ENCODE peak calls at places on chromosomes 16 and 17, in four cellular contexts. C is lower leg skin, W is posterior cingulate gyrus, V is HS-5. T is an unnamed sample.

GRCh38 chr16:80317132-80318098 is 223.4 kb upstream of the DYNLRB2 start:
- DNase-seq in C (no peak), W (no peak), V (no peak), T (no peak)

GRCh38 chr16:50272111-50272571 is 5.8 kb downstream of the ADCY7 start:
- DNase-seq in C (no peak), W (no peak), V (no peak), T (peak; percentile 54)

GRCh38 chr17:65794572-65794971 is 233.1 kb upstream of the AXIN2 start:
- DNase-seq in C (no peak), W (no peak), V (no peak), T (no peak)

GRCh38 chr16:68276223-68276622 is 11.9 kb downstream of the SLC7A6 start:
- DNase-seq in C (no peak), W (no peak), V (no peak), T (no peak)

GRCh38 chr16:89322381-89323119 is 105.0 kb downstream of the ZNF778 start:
- DNase-seq in C (no peak), W (no peak), V (no peak), T (no peak)

GRCh38 chr16:54487933-54488332 is 201.3 kb upstream of the IRX3 start:
- DNase-seq in C (no peak), W (no peak), V (no peak), T (no peak)

GRCh38 chr16:89569506-89570341 is 5.8 kb upstream of the CPNE7 start:
- DNase-seq in C (no peak), W (no peak), V (no peak), T (no peak)

GRCh38 chr17:2928294-2928890 is 132.2 kb downstream of the RAP1GAP2 start:
- DNase-seq in C (no peak), W (no peak), V (no peak), T (no peak)

GRCh38 chr16:17801024-17801423 is 330.3 kb upstream of the XYLT1 start:
- DNase-seq in C (no peak), W (no peak), V (no peak), T (no peak)

GRCh38 chr17:72560303-72561247 is 439.8 kb downstream of the SOX9 start:
- DNase-seq in C (no peak), W (peak; percentile 53), V (no peak), T (peak; percentile 61)

GRCh38 chr17:71180801-71181385 is 939.9 kb upstream of the SOX9 start:
- DNase-seq in C (peak; percentile 41), W (no peak), V (no peak), T (no peak)

GRCh38 chr17:78806451-78806850 is 24.4 kb upstream of the CYTH1 start:
- DNase-seq in C (no peak), W (no peak), V (no peak), T (no peak)

GRCh38 chr17:79774561-79774975 is 3.4 kb upstream of the CBX2 start:
- DNase-seq in C (no peak), W (no peak), V (no peak), T (no peak)

GRCh38 chr16:72938426-72939164 is 109.3 kb downstream of the ZFHX3 start:
- DNase-seq in C (peak; percentile 83), W (no peak), V (no peak), T (no peak)

GRCh38 chr17:35161281-35161761 is 13.7 kb downstream of the UNC45B start:
- DNase-seq in C (no peak), W (no peak), V (no peak), T (peak; percentile 53)

GRCh38 chr17:74354123-74354522 is 7.5 kb downstream of the BTBD17 start:
- DNase-seq in C (no peak), W (no peak), V (no peak), T (peak; percentile 75)

GRCh38 chr16:28187595-28188004 is 24.2 kb downstream of the XPO6 start:
- DNase-seq in C (no peak), W (no peak), V (no peak), T (no peak)

GRCh38 chr17:50559674-50560184 is 786 bp upstream of the CACNA1G start:
- DNase-seq in C (peak; percentile 67), W (no peak), V (peak; percentile 38), T (no peak)

GRCh38 chr17:48553837-48554236 is 8.9 kb upstream of the HOXB2 start:
- DNase-seq in C (no peak), W (no peak), V (no peak), T (no peak)

GRCh38 chr17:50210249-50211225 is 9.1 kb upstream of the COL1A1 start:
- DNase-seq in C (no peak), W (no peak), V (peak; percentile 95), T (no peak)

GRCh38 chr16:10466861-10467260 is 81.0 kb downstream of the ATF7IP2 start:
- DNase-seq in C (no peak), W (no peak), V (no peak), T (no peak)

GRCh38 chr16:17901309-17901708 is 430.5 kb upstream of the XYLT1 start:
- DNase-seq in C (no peak), W (no peak), V (no peak), T (no peak)

GRCh38 chr17:68533887-68534700 is 21.9 kb downstream of the PRKAR1A start:
- DNase-seq in C (no peak), W (no peak), V (no peak), T (no peak)

GRCh38 chr17:1612400-1612799 is 16.2 kb downstream of the SLC43A2 start:
- DNase-seq in C (no peak), W (no peak), V (no peak), T (no peak)

GRCh38 chr17:48024149-48025039 is 13.2 kb downstream of the COPZ2 start:
- DNase-seq in C (peak; percentile 49), W (no peak), V (no peak), T (no peak)

GRCh38 chr17:54992797-54993639 is 24.5 kb downstream of the STXBP4 start:
- DNase-seq in C (no peak), W (no peak), V (no peak), T (peak; percentile 79)

GRCh38 chr17:73323622-73324455 is 12.0 kb upstream of the CDC42EP4 start:
- DNase-seq in C (no peak), W (no peak), V (no peak), T (no peak)

GRCh38 chr16:54783226-54783625 is 147.4 kb upstream of the IRX5 start:
- DNase-seq in C (no peak), W (no peak), V (no peak), T (no peak)

GRCh38 chr17:41666708-41667279 is 21.9 kb upstream of the EIF1 start:
- DNase-seq in C (peak; percentile 80), W (peak; percentile 88), V (no peak), T (peak; percentile 80)

GRCh38 chr16:1007284-1007850 is 25.8 kb downstream of the SOX8 start:
- DNase-seq in C (no peak), W (no peak), V (no peak), T (no peak)

GRCh38 chr17:38867179-38867994 is 2.5 kb upstream of the LASP1 start:
- DNase-seq in C (peak; percentile 62), W (peak; percentile 46), V (peak; percentile 70), T (peak; percentile 75)

GRCh38 chr16:57723170-57723569 is 12.4 kb upstream of the KATNB1 start:
- DNase-seq in C (no peak), W (no peak), V (no peak), T (no peak)

GRCh38 chr17:14738652-14738988 is 437.7 kb downstream of the HS3ST3B1 start:
- DNase-seq in C (no peak), W (no peak), V (no peak), T (no peak)

GRCh38 chr17:31695456-31696090 is 163.5 kb downstream of the COPRS start:
- DNase-seq in C (no peak), W (no peak), V (no peak), T (no peak)

GRCh38 chr16:84884311-84885023 is 64.7 kb downstream of the CRISPLD2 start:
- DNase-seq in C (no peak), W (peak; percentile 36), V (no peak), T (no peak)

GRCh38 chr17:81480140-81480917 is 32.3 kb downstream of the ACTG1 start:
- DNase-seq in C (no peak), W (no peak), V (no peak), T (no peak)

T was measured in AML-193.